ENCODE peak calls at places on chromosomes 4 and X, in nine cellular contexts. D is kidney, Y is PC-3, V is heart right ventricle, O is mesenchymal stem cell, Z is cardiac muscle cell, R is hepatocyte, Q is stomach, M is IMR-90. F is an unnamed sample. For H3K4me1, the result is how much of the 10 kb centered on the place peaks cover.

GRCh38 chrX:100864967-100865366 is 9.2 kb downstream of the NOX1 start:
- DNase-seq in D (no peak), Z (no peak), Q (no peak), O (peak), M (peak), Y (peak), R (no peak), V (no peak), F (no peak)

GRCh38 chrX:12309040-12309732 is 170.9 kb downstream of the FRMPD4 start:
- DNase-seq in Y (peak), Q (no peak), V (no peak), O (no peak), D (no peak), Z (no peak), M (no peak), R (no peak), F (no peak)

GRCh38 chr4:55214172-55214571 is 88.8 kb upstream of the KDR start:
- DNase-seq in O (peak), Z (no peak), Q (no peak), R (no peak), M (no peak), D (no peak), V (no peak), Y (peak), F (no peak)

GRCh38 chr4:106816501-106816900 is 219.6 kb downstream of the DKK2 start:
- DNase-seq in Q (no peak), R (no peak), V (no peak), M (peak), D (no peak), O (no peak), Z (no peak), Y (no peak), F (no peak)

GRCh38 chr4:87038837-87039715 is 104.3 kb downstream of the AFF1 start:
- DNase-seq in D (peak), V (peak), Q (peak), O (peak), Z (peak), R (peak), Y (peak), M (peak), F (no peak)

GRCh38 chr4:15233626-15234025 is 194.2 kb upstream of the C1QTNF7 start:
- DNase-seq in R (no peak), Y (no peak), D (no peak), V (no peak), Z (no peak), M (no peak), O (no peak), Q (no peak), F (no peak)

GRCh38 chrX:71489540-71489939 is 43.4 kb upstream of the OGT start:
- DNase-seq in O (no peak), R (no peak), Q (no peak), M (no peak), Y (no peak), Z (no peak), D (no peak), V (no peak), F (no peak)

GRCh38 chr4:149164282-149164681 is 651.4 kb downstream of the IQCM start:
- DNase-seq in Y (no peak), Q (no peak), D (no peak), Z (peak), R (peak), O (peak), M (peak), V (no peak), F (no peak)

GRCh38 chr4:183449193-183449888 is 4.9 kb downstream of the CDKN2AIP start:
- DNase-seq in Q (no peak), V (no peak), O (peak), Y (no peak), D (no peak), Z (no peak), M (peak), R (no peak), F (no peak)

GRCh38 chrX:114201622-114202021 is 382.3 kb upstream of the HTR2C start:
- DNase-seq in Y (no peak), R (no peak), Q (no peak), M (no peak), D (no peak), Z (no peak), O (no peak), V (no peak), F (no peak)

GRCh38 chrX:53583571-53583970 is 102.9 kb downstream of the HUWE1 start:
- DNase-seq in D (no peak), M (no peak), O (no peak), Y (no peak), V (no peak), Q (no peak), Z (no peak), R (no peak), F (no peak)

GRCh38 chr4:2058264-2059033 is 678 bp upstream of the NAT8L start:
- DNase-seq in D (peak), Q (no peak), Z (peak), M (no peak), Y (no peak), O (peak), V (no peak), R (peak), F (no peak)

GRCh38 chrX:24317567-24317966 is 3.7 kb upstream of the SUPT20HL2 start:
- DNase-seq in O (no peak), D (no peak), M (no peak), R (no peak), V (no peak), Y (no peak), Q (no peak), Z (no peak), F (no peak)

GRCh38 chr4:40238008-40238699 is 41.3 kb downstream of the RHOH start:
- DNase-seq in R (no peak), O (no peak), Y (no peak), Z (no peak), V (no peak), Q (no peak), M (no peak), D (no peak), F (no peak)

GRCh38 chr4:88077911-88078310 is 70.5 kb downstream of the PKD2 start:
- DNase-seq in Z (no peak), V (no peak), Y (no peak), D (no peak), M (no peak), Q (no peak), O (no peak), R (no peak), F (no peak)

GRCh38 chrX:57070185-57070984 is 51.0 kb downstream of the SPIN2B start:
- DNase-seq in Z (no peak), D (peak), O (no peak), Q (no peak), Y (no peak), V (no peak), M (no peak), R (no peak), F (no peak)

GRCh38 chr4:2755821-2756690 is at the start of gene TNIP2:
- DNase-seq in O (peak), M (peak), Y (peak), V (peak), D (peak), Z (peak), Q (peak), R (peak), F (peak)

GRCh38 chr4:157080605-157081004 is 4.7 kb downstream of the GLRB start:
- DNase-seq in V (no peak), Y (no peak), D (no peak), O (peak), R (no peak), M (peak), Q (no peak), Z (no peak), F (no peak)

GRCh38 chr4:147689062-147689461 is 5.1 kb upstream of the PRMT9 start:
- DNase-seq in M (no peak), O (no peak), R (no peak), V (no peak), Q (no peak), Y (no peak), D (no peak), Z (no peak), F (no peak)

GRCh38 chrX:153510383-153510782 is 7.1 kb upstream of the ATP2B3 start:
- DNase-seq in R (no peak), Q (no peak), D (no peak), Y (no peak), O (no peak), M (no peak), V (no peak), Z (no peak), F (no peak)

GRCh38 chr4:17578482-17578891 is 1.5 kb downstream of the LAP3 start:
- DNase-seq in Z (no peak), D (no peak), Y (peak), O (peak), Q (no peak), M (peak), V (no peak), R (no peak), F (no peak)

GRCh38 chr4:119733431-119733830 is 104.8 kb upstream of the PDE5A start:
- DNase-seq in V (no peak), Y (peak), Q (no peak), M (peak), R (no peak), Z (no peak), O (peak), D (no peak), F (no peak)

GRCh38 chr4:157220026-157220881 is at the start of gene GRIA2:
- DNase-seq in Z (peak), O (peak), M (peak), V (peak), Y (no peak), Q (peak), D (peak), R (peak), F (peak)

GRCh38 chr4:183186803-183187202 is 87.7 kb downstream of the WWC2 start:
- DNase-seq in O (no peak), Z (no peak), R (no peak), Q (no peak), M (no peak), D (no peak), Y (no peak), V (no peak), F (no peak)

GRCh38 chr4:155392486-155393184 is 15.9 kb upstream of the MAP9 start:
- DNase-seq in D (no peak), V (no peak), R (peak), O (peak), M (peak), Q (no peak), Y (peak), Z (no peak), F (no peak)

GRCh38 chrX:48897157-48897620 is 379 bp downstream of the TIMM17B start:
- DNase-seq in Z (peak), D (peak), R (peak), Q (peak), M (peak), Y (peak), O (peak), V (peak), F (peak)

GRCh38 chrX:135973548-135974278 is at the start of gene MMGT1:
- DNase-seq in O (peak), M (peak), V (peak), Y (peak), D (peak), Z (peak), Q (peak), R (peak), F (peak)

GRCh38 chr4:875818-876423 is 50.0 kb upstream of the CPLX1 start:
- DNase-seq in Z (no peak), M (no peak), Q (no peak), O (no peak), D (no peak), R (no peak), V (no peak), Y (no peak), F (peak)

GRCh38 chr4:4496604-4497372 is 45.1 kb downstream of the STX18 start:
- DNase-seq in Z (no peak), O (peak), Q (no peak), V (no peak), M (no peak), D (no peak), Y (no peak), R (no peak), F (peak)

GRCh38 chrX:1450381-1451161 is 2.1 kb downstream of the ASMTL start:
- DNase-seq in M (no peak), D (peak), Q (no peak), R (no peak), Y (no peak), O (no peak), V (no peak), Z (no peak), F (peak)

GRCh38 chr4:104727643-104728042 is 232.9 kb upstream of the CXXC4 start:
- DNase-seq in V (no peak), Z (no peak), Q (no peak), O (no peak), R (no peak), D (no peak), M (no peak), Y (no peak), F (no peak)

GRCh38 chrX:66698273-66699204 is 59.7 kb upstream of the EDA2R start:
- DNase-seq in V (no peak), Z (no peak), D (no peak), O (no peak), R (no peak), M (no peak), Y (no peak), Q (no peak), F (no peak)

GRCh38 chr4:41932988-41933387 is 2.2 kb upstream of the TMEM33 start:
- DNase-seq in Y (no peak), Q (no peak), M (no peak), D (no peak), Z (no peak), R (no peak), V (no peak), O (no peak), F (no peak)

GRCh38 chr4:26345541-26345940 is 24.7 kb downstream of the RBPJ start:
- DNase-seq in Z (no peak), Q (no peak), Y (no peak), V (no peak), M (no peak), R (no peak), D (no peak), O (no peak), F (no peak)
- H3K4me1 ChIP-seq in Z (under half), Q (half or more), Y (under half), V (half or more), M (under half), R (under half), D (under half), O (under half), F (under half)

GRCh38 chr4:38160487-38161207 is 200.4 kb downstream of the PTTG2 start:
- DNase-seq in O (peak), M (peak), Y (peak), D (no peak), V (no peak), Q (no peak), R (peak), Z (no peak), F (peak)
- H3K4me3 ChIP-seq in O (peak), M (no peak), Y (no peak), D (no peak), V (no peak), Q (no peak), R (no peak), Z (no peak), F (no peak)

DNA sequence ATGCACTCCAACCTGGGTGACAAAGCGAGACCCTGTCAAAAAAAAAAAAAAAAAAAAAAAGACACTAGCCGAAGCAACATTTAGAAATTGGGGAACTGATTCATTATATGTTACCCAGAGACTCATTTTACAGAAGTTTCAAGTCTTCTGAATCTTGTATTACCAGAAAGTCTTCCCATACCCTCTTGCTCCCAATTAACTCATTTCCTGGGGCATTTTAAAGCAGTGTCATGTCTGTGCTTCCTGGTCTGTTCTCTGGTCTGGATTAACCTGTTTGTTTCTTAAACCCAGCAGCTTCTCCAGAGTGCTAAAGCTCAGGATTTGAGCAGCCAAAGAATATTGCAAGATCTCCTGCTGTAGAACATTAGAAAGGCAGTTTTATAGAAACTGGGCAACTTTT is 43.7 kb downstream of the FRMPD3 start:
- DNase-seq in Q (no peak), M (no peak), V (no peak), Z (no peak), R (no peak), O (no peak), Y (peak), D (no peak), F (no peak)
- H3K27ac ChIP-seq in Q (no peak), M (no peak), V (no peak), Z (no peak), R (no peak), O (no peak), Y (no peak), D (no peak), F (no peak)

GRCh38 chr4:7973545-7973981 is 33.9 kb upstream of the AFAP1 start:
- DNase-seq in O (peak), Q (no peak), D (no peak), R (no peak), Y (peak), V (no peak), M (peak), Z (no peak), F (no peak)
- H3K4me1 ChIP-seq in O (under half), Q (under half), D (under half), R (under half), Y (half or more), V (under half), M (under half), Z (under half), F (under half)

GRCh38 chr4:165331823-165332222 is 4.4 kb downstream of the MSMO1 start:
- DNase-seq in Z (no peak), Y (no peak), R (no peak), V (no peak), O (no peak), D (no peak), Q (no peak), M (no peak), F (no peak)
- H3K4me3 ChIP-seq in Z (peak), Y (no peak), R (peak), V (no peak), O (peak), D (no peak), Q (no peak), M (no peak), F (no peak)

GRCh38 chr4:74932010-74932409 is 906 bp upstream of the PARM1 start:
- DNase-seq in Q (no peak), Z (peak), D (no peak), Y (no peak), M (no peak), V (no peak), R (no peak), O (no peak), F (no peak)
- H3K27ac ChIP-seq in Q (no peak), Z (peak), D (no peak), Y (no peak), M (no peak), V (no peak), R (no peak), O (no peak), F (no peak)

DNA sequence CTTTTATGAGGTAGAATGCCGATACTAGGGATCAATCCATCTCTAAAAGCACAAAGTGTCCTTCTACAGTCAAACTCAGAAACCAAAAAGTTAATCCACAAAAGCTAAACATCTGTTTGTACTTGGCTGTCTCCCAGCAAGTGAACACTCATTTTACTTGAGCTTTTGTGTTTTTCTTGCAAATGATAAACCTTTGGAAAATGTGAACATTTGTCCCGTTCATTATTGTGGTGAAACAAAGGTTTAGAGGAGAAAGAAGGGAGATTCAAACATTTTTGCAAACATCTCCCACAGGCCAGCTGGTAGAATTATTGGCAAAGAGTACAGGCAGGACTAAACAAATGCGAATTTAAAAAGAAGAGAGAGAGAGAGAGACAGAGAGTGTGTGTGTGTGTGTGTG is 300.6 kb upstream of the SPANXN1 start:
- DNase-seq in D (no peak), M (no peak), V (no peak), O (no peak), Q (no peak), Z (no peak), R (no peak), Y (no peak), F (no peak)
- H3K4me1 ChIP-seq in D (under half), M (under half), V (under half), O (under half), Q (under half), Z (under half), R (under half), Y (under half), F (under half)

GRCh38 chr4:61395754-61396153 is 195.6 kb downstream of the ADGRL3 start:
- DNase-seq in D (no peak), Y (no peak), M (no peak), R (no peak), Z (no peak), V (no peak), O (no peak), Q (no peak), F (no peak)
- H3K4me3 ChIP-seq in D (no peak), Y (no peak), M (no peak), R (no peak), Z (no peak), V (no peak), O (no peak), Q (no peak), F (no peak)

GRCh38 chrX:45506149-45506768 is 305.6 kb upstream of the DIPK2B start:
- DNase-seq in D (no peak), O (peak), V (no peak), M (no peak), R (no peak), Z (no peak), Y (no peak), Q (no peak), F (no peak)
- H3K27ac ChIP-seq in D (peak), O (peak), V (peak), M (peak), R (peak), Z (peak), Y (peak), Q (peak), F (peak)